ENCODE peak calls at places on chromosomes 5 and 9, in seven cellular contexts. V is NCI-H446 treated with DMSO at 0.1 percent for 48 hours, Z is T47D, M is GOT3, X is Calu3, F is astrocyte, B is KBM-7. P is an unnamed sample.

GRCh38 chr5:92320446-92320845 is 937.3 kb upstream of the ARRDC3 start:
- DNase-seq in V (no peak), Z (no peak), M (no peak), X (no peak), F (no peak), B (peak; percentile 6), P (no peak)

GRCh38 chr9:12880406-12881016 is 105.7 kb downstream of the LURAP1L start:
- DNase-seq in V (peak; percentile 12), Z (no peak), M (no peak), X (no peak), F (no peak), B (no peak), P (no peak)

GRCh38 chr5:172795401-172795977 is 24.5 kb upstream of the DUSP1 start:
- DNase-seq in V (peak; percentile 89), Z (no peak), M (peak; percentile 68), X (no peak), F (peak; percentile 95), B (no peak), P (no peak)

GRCh38 chr5:166068547-166069335 is 2222.7 kb upstream of the WWC1 start:
- DNase-seq in V (no peak), Z (no peak), M (no peak), X (no peak), F (no peak), B (no peak), P (no peak)

GRCh38 chr5:172903790-172904189 is 55.4 kb upstream of the RPL26L1 start:
- DNase-seq in V (peak; percentile 7), Z (no peak), M (no peak), X (peak; percentile 84), F (peak; percentile 96), B (no peak), P (peak; percentile 7)

GRCh38 chr9:127014210-127014609 is 99.6 kb downstream of the RALGPS1 start:
- DNase-seq in V (no peak), Z (no peak), M (no peak), X (no peak), F (peak; percentile 14), B (no peak), P (no peak)

GRCh38 chr5:177447611-177448243 is 1.1 kb downstream of the PRR7 start:
- DNase-seq in V (peak; percentile 15), Z (no peak), M (peak; percentile 88), X (peak; percentile 95), F (peak; percentile 60), B (peak; percentile 48), P (peak; percentile 73)

GRCh38 chr5:166014256-166014655 is 2277.2 kb upstream of the WWC1 start:
- DNase-seq in V (no peak), Z (no peak), M (no peak), X (no peak), F (no peak), B (no peak), P (no peak)

GRCh38 chr5:132505641-132506040 is 15.1 kb upstream of the IRF1 start:
- DNase-seq in V (no peak), Z (no peak), M (no peak), X (no peak), F (no peak), B (no peak), P (no peak)

GRCh38 chr9:83387401-83388185 is 150.6 kb downstream of the FRMD3 start:
- DNase-seq in V (no peak), Z (no peak), M (no peak), X (no peak), F (no peak), B (no peak), P (no peak)

GRCh38 chr5:9425710-9426109 is 120.2 kb downstream of the SEMA5A start:
- DNase-seq in V (no peak), Z (no peak), M (no peak), X (no peak), F (no peak), B (no peak), P (no peak)

GRCh38 chr9:95379630-95380029 is 62.1 kb upstream of the FANCC start:
- DNase-seq in V (no peak), Z (no peak), M (no peak), X (no peak), F (no peak), B (peak; percentile 22), P (no peak)